ENCODE peak calls at places on chromosomes 12 and 14, in five cellular contexts. M, U, V, H and C are unnamed samples.

GRCh38 chr14:76101384-76101783 is 50.3 kb upstream of the GPATCH2L start:
- DNase-seq in M (no peak), H (no peak), U (no peak), V (no peak), C (no peak)

GRCh38 chr12:89179983-89180382 is 172.3 kb downstream of the DUSP6 start:
- DNase-seq in M (no peak), H (no peak), U (peak), V (no peak), C (no peak)

GRCh38 chr14:100770046-100770445 is 43.4 kb downstream of the DLK1 start:
- DNase-seq in H (no peak), U (no peak), V (no peak), M (no peak), C (no peak)

GRCh38 chr14:103109789-103110415 is 13.4 kb upstream of the TNFAIP2 start:
- DNase-seq in V (peak), H (no peak), M (no peak), U (no peak), C (peak)

GRCh38 chr14:63642656-63643382 is 1.1 kb upstream of the WDR89 start:
- DNase-seq in M (no peak), H (no peak), U (no peak), V (no peak), C (no peak)

GRCh38 chr14:81516941-81517797 is 16.5 kb downstream of the SEL1L start:
- DNase-seq in M (no peak), V (no peak), U (no peak), H (no peak), C (no peak)

GRCh38 chr12:67274186-67274585 is 5.0 kb downstream of the CAND1 start:
- DNase-seq in M (no peak), V (no peak), U (no peak), H (no peak), C (no peak)

GRCh38 chr14:64293976-64294671 is at the start of gene ESR2:
- DNase-seq in H (no peak), M (no peak), U (peak), V (peak), C (no peak)

GRCh38 chr12:58633479-58633878 is 286.8 kb downstream of the LRIG3 start:
- DNase-seq in U (no peak), M (no peak), H (no peak), V (no peak), C (no peak)

GRCh38 chr14:55245657-55246268 is 25.5 kb upstream of the FBXO34 start:
- DNase-seq in V (no peak), H (peak), M (peak), U (no peak), C (peak)

GRCh38 chr14:42214981-42215491 is 608.4 kb downstream of the LRFN5 start:
- DNase-seq in V (no peak), M (peak), H (no peak), U (no peak), C (no peak)

GRCh38 chr12:164207-164606 is 49.8 kb downstream of the SLC6A12 start:
- DNase-seq in H (no peak), U (no peak), V (no peak), M (no peak), C (no peak)

GRCh38 chr14:74585406-74586335 is 26.4 kb downstream of the LTBP2 start:
- DNase-seq in V (no peak), U (no peak), M (no peak), H (no peak), C (no peak)

GRCh38 chr12:27506645-27507189 is 17.3 kb upstream of the PPFIBP1 start:
- DNase-seq in M (no peak), V (peak), H (no peak), U (no peak), C (no peak)

GRCh38 chr12:27868165-27868564 is 88.1 kb upstream of the MANSC4 start:
- DNase-seq in V (no peak), M (no peak), U (no peak), H (no peak), C (no peak)

GRCh38 chr12:57148469-57149308 is 1.3 kb upstream of the LRP1-AS start:
- DNase-seq in V (peak), H (no peak), U (no peak), M (no peak), C (no peak)

GRCh38 chr14:94761348-94761998 is 8.4 kb downstream of the GSC start:
- DNase-seq in V (no peak), U (no peak), H (no peak), M (no peak), C (no peak)